ENCODE peak calls at places on chromosomes 7 and 10, in four cellular contexts. L, K, Y and A are unnamed samples. For H3K4me1, the result is how much of the 10 kb centered on the place peaks cover.

GRCh38 chr10:132690821-132691610 is 94.9 kb downstream of the NKX6-2 start:
- DNase-seq in L (no peak), K (peak), Y (no peak), A (no peak)

GRCh38 chr7:113412410-113412809 is 294.1 kb upstream of the SMIM30 start:
- DNase-seq in L (no peak), K (no peak), Y (no peak), A (no peak)

GRCh38 chr7:105014725-105015630 is 973 bp downstream of the KMT2E start:
- DNase-seq in L (peak), K (peak), Y (peak), A (no peak)

GRCh38 chr10:102975483-102976057 is 57.5 kb downstream of the CNNM2 start:
- DNase-seq in L (no peak), K (no peak), Y (no peak), A (no peak)

GRCh38 chr10:119342017-119342734 is 134.8 kb downstream of the GRK5 start:
- DNase-seq in L (peak), K (peak), Y (peak), A (no peak)

GRCh38 chr10:122441961-122442360 is 12.5 kb upstream of the ARMS2 start:
- DNase-seq in L (no peak), K (no peak), Y (peak), A (no peak)

GRCh38 chr7:4201566-4201965 is 480.5 kb upstream of the FOXK1 start:
- DNase-seq in L (no peak), K (no peak), Y (no peak), A (no peak)

GRCh38 chr10:78350286-78350685 is 316.6 kb downstream of the RPS24 start:
- DNase-seq in L (no peak), K (no peak), Y (no peak), A (no peak)

GRCh38 chr10:95260397-95260881 is 30.4 kb downstream of the PDLIM1 start:
- DNase-seq in L (no peak), K (no peak), Y (peak), A (peak)

GRCh38 chr10:43842496-43842895 is 193.8 kb upstream of the ZNF32 start:
- DNase-seq in L (no peak), K (no peak), Y (no peak), A (peak)

GRCh38 chr7:138784692-138785091 is 13.1 kb upstream of the TMEM213 start:
- DNase-seq in L (no peak), K (no peak), Y (no peak), A (no peak)

GRCh38 chr7:30697716-30698460 is 15.6 kb upstream of the CRHR2 start:
- DNase-seq in L (no peak), K (no peak), Y (no peak), A (no peak)

GRCh38 chr7:130141161-130141857 is 63.9 kb downstream of the TMEM209 start:
- DNase-seq in L (peak), K (peak), Y (peak), A (no peak)

GRCh38 chr7:48130658-48131108 is 40.6 kb upstream of the ABCA13 start:
- DNase-seq in L (no peak), K (no peak), Y (peak), A (no peak)

GRCh38 chr7:155193716-155194115 is 104.0 kb upstream of the INSIG1 start:
- DNase-seq in L (no peak), K (no peak), Y (no peak), A (no peak)

GRCh38 chr7:101258243-101258731 is 13.4 kb upstream of the FIS1 start:
- DNase-seq in L (no peak), K (no peak), Y (no peak), A (no peak)

GRCh38 chr7:147803625-147804024 is 786.9 kb upstream of the C7orf33 start:
- DNase-seq in L (no peak), K (no peak), Y (no peak), A (no peak)

GRCh38 chr7:115654384-115655181 is 376.0 kb downstream of the TFEC start:
- DNase-seq in L (no peak), K (no peak), Y (peak), A (no peak)

GRCh38 chr10:101258179-101258885 is 29.1 kb upstream of the LBX1 start:
- DNase-seq in L (no peak), K (no peak), Y (no peak), A (no peak)

GRCh38 chr10:35749230-35749629 is 107.1 kb upstream of the FZD8 start:
- DNase-seq in L (no peak), K (no peak), Y (no peak), A (no peak)

GRCh38 chr7:71348751-71349415 is 216.9 kb downstream of the GALNT17 start:
- DNase-seq in L (no peak), K (no peak), Y (no peak), A (no peak)

GRCh38 chr10:34996843-34997242 is 93.3 kb downstream of the CUL2 start:
- DNase-seq in L (peak), K (no peak), Y (peak), A (no peak)

GRCh38 chr7:155007947-155008346 is 5.0 kb upstream of the PAXIP1 start:
- DNase-seq in L (no peak), K (no peak), Y (no peak), A (no peak)

GRCh38 chr10:70441877-70442205 is 360 bp upstream of the NODAL start:
- DNase-seq in L (no peak), K (no peak), Y (no peak), A (no peak)

GRCh38 chr10:14296081-14296709 is 34.5 kb downstream of the FRMD4A start:
- DNase-seq in L (no peak), K (peak), Y (no peak), A (peak)

GRCh38 chr10:102603946-102604345 is 40.3 kb upstream of the TRIM8 start:
- DNase-seq in L (no peak), K (no peak), Y (peak), A (no peak)

GRCh38 chr7:21365866-21366624 is 61.8 kb upstream of the SP4 start:
- DNase-seq in L (no peak), K (no peak), Y (peak), A (no peak)

GRCh38 chr10:95841711-95842498 is 65.9 kb upstream of the CC2D2B start:
- DNase-seq in L (peak), K (no peak), Y (peak), A (no peak)

GRCh38 chr10:121899727-121900126 is 28.1 kb downstream of the ATE1 start:
- DNase-seq in L (no peak), K (no peak), Y (no peak), A (peak)

GRCh38 chr10:31706921-31707571 is 221.6 kb downstream of the ARHGAP12 start:
- DNase-seq in L (peak), K (peak), Y (no peak), A (no peak)

GRCh38 chr7:94782777-94783176 is 124.6 kb upstream of the PPP1R9A start:
- DNase-seq in L (no peak), K (no peak), Y (no peak), A (no peak)

GRCh38 chr10:90798482-90798881 is 59.4 kb downstream of the HTR7 start:
- DNase-seq in L (no peak), K (no peak), Y (no peak), A (no peak)

GRCh38 chr10:123007558-123008378 is 827 bp downstream of the IKZF5 start:
- DNase-seq in L (peak), K (no peak), Y (peak), A (no peak)

GRCh38 chr10:124105594-124105993 is 12.2 kb upstream of the CHST15 start:
- DNase-seq in L (no peak), K (no peak), Y (no peak), A (no peak)

GRCh38 chr10:72328045-72328828 is 26.5 kb downstream of the DNAJB12 start:
- DNase-seq in L (peak), K (peak), Y (peak), A (peak)

GRCh38 chr7:150973571-150974451 is 4.3 kb downstream of the KCNH2 start:
- DNase-seq in L (no peak), K (peak), Y (no peak), A (no peak)

GRCh38 chr7:150972746-150973145 is 5.4 kb downstream of the KCNH2 start:
- DNase-seq in L (no peak), K (peak), Y (no peak), A (no peak)

GRCh38 chr7:150970424-150970823 is 7.7 kb downstream of the KCNH2 start:
- DNase-seq in L (no peak), K (peak), Y (no peak), A (no peak)

GRCh38 chr7:150971242-150972048 is 6.7 kb downstream of the KCNH2 start:
- DNase-seq in L (no peak), K (peak), Y (no peak), A (no peak)

GRCh38 chr7:150972094-150972493 is 6.0 kb downstream of the KCNH2 start:
- DNase-seq in L (no peak), K (peak), Y (peak), A (no peak)
- H3K27ac ChIP-seq in L (no peak), K (peak), Y (no peak), A (peak)

GRCh38 chr7:99398891-99399445 is 9.4 kb downstream of the PDAP1 start:
- DNase-seq in L (no peak), K (no peak), Y (no peak), A (no peak)
- TF ChIP-seq POLR2A in L (no peak), K (no peak), Y (no peak), A (no peak)

DNA sequence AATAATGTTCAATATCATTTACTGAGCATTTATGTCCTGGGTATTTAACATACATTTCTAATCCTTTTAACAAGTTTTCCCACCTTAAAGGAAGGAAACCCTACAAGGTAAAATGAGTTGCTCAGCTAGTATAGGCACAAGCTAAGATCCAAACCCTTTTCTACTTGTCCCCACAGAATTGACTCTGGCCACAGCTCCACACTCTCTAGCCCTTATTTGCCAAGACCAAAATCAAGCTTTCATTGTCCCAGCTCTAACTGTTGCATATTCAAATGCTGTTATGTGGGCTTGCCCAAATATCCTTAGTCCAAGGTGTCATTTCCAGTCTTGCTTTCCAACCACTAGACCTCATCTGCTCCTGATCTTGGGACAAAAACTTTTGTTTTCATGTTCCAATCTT is 31.3 kb upstream of the LSM8 start:
- DNase-seq in L (no peak), K (no peak), Y (no peak), A (no peak)
- H3K4me1 ChIP-seq in L (under half), K (under half), Y (under half), A (under half)

DNA sequence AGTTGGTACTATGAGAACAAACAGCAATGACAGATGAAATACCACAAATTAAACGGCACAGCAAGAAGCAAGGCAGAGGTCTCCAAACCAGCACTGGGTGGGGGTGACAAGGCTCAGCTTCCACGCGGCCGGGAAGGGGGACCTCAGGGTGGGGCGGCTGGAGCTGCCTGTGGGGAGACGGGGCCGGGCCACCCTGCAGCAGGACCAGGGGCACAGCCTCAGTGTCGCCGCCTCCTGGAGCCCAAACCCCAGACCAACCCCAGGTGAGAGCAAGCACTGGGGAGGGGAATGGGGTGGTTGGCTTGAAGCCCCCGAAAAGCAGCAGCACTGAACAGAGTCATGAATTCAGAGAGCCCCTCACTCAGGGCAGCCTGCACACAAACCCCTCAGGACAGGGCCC is 49.3 kb upstream of the PRKAR1B start:
- DNase-seq in L (no peak), K (no peak), Y (no peak), A (no peak)
- H3K27ac ChIP-seq in L (no peak), K (no peak), Y (no peak), A (no peak)